ENCODE peak calls at places on chromosomes 11 and 22, in eight cellular contexts. F is sigmoid colon, G is mammary epithelial cell, N is heart left ventricle, W is neural progenitor cell, I is kidney, E is Panc1, Z is stomach. S is an unnamed sample. For H3K4me1, the result is how much of the 10 kb centered on the place peaks cover.

GRCh38 chr11:123103326-123103980 is 41.5 kb upstream of the HSPA8 start:
- DNase-seq in F (peak), G (peak), N (peak), W (peak), I (no peak), E (peak), Z (no peak), S (peak)

GRCh38 chr11:93221539-93221938 is 23.7 kb upstream of the SLC36A4 start:
- DNase-seq in F (no peak), G (no peak), N (no peak), W (no peak), I (no peak), E (no peak), Z (no peak), S (no peak)

GRCh38 chr11:71452354-71453020 is 516 bp upstream of the NADSYN1 start:
- DNase-seq in F (peak), G (no peak), N (peak), W (peak), I (peak), E (no peak), Z (peak), S (peak)

GRCh38 chr22:47878460-47878859 is 1116.0 kb downstream of the TBC1D22A start:
- DNase-seq in F (no peak), G (no peak), N (no peak), W (no peak), I (no peak), E (no peak), Z (no peak), S (no peak)

GRCh38 chr22:48968201-48968959 is 859.3 kb downstream of the BRD1 start:
- DNase-seq in F (no peak), G (no peak), N (no peak), W (peak), I (no peak), E (no peak), Z (peak), S (no peak)

GRCh38 chr11:95138448-95138847 is 48.8 kb downstream of the ENDOD1 start:
- DNase-seq in F (no peak), G (no peak), N (no peak), W (no peak), I (no peak), E (no peak), Z (no peak), S (no peak)

GRCh38 chr11:113782134-113782533 is 2.5 kb downstream of the CLDN25 start:
- DNase-seq in F (no peak), G (no peak), N (no peak), W (no peak), I (no peak), E (no peak), Z (no peak), S (no peak)

GRCh38 chr22:30324008-30324730 is 2.6 kb downstream of the TBC1D10A start:
- DNase-seq in F (no peak), G (no peak), N (no peak), W (no peak), I (no peak), E (no peak), Z (no peak), S (no peak)

GRCh38 chr11:130904380-130904779 is 11.9 kb downstream of the SNX19 start:
- DNase-seq in F (no peak), G (no peak), N (no peak), W (peak), I (no peak), E (no peak), Z (no peak), S (no peak)

DNA sequence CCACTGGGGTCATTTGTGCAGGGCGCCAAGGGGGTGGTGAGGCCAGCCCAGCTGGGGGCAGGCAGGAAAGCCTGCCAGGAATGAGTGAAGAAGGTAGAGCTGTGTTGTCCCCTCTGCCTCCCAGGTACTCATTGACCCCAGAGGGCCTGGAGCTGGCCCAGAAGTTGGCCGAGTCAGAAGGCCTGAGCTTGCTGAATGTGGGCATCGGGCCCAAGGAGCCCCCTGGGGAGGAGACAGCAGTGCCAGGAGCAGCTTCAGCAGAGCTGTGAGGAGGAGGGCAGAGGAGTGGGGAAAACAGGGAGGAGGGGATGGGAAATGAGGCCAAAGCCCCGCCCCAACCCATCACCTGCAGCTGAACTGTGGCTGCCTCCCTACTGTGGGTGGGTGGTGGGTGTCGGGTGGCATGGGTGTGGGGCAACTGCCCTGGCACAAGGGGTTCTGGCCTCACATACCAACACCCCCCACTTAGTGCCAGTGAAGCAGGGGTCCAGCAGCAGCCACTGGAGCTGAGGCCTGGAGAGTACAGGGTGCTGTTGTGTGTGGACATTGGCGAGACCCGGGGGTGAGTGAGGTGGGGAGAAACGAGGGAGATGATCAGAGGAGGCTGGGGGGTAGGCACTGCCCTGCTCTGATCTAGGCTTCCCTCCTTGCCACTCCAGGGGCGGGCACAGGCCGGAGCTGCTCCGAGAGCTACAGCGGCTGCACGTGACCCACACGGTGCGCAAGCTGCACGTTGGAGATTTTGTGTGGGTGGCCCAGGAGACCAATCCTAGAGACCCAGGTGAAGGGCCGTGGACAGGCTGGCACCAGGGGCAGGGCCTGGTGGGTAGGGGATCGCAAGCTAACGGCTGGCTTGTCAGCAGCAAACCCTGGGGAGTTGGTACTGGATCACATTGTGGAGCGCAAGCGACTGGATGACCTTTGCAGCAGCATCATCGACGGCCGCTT is 3.0 kb downstream of the MUS81 start:
- DNase-seq in F (peak), G (no peak), N (peak), W (peak), I (peak), E (no peak), Z (no peak), S (peak)
- H3K27ac ChIP-seq in F (peak), G (no peak), N (peak), W (no peak), I (no peak), E (no peak), Z (peak), S (no peak)

DNA sequence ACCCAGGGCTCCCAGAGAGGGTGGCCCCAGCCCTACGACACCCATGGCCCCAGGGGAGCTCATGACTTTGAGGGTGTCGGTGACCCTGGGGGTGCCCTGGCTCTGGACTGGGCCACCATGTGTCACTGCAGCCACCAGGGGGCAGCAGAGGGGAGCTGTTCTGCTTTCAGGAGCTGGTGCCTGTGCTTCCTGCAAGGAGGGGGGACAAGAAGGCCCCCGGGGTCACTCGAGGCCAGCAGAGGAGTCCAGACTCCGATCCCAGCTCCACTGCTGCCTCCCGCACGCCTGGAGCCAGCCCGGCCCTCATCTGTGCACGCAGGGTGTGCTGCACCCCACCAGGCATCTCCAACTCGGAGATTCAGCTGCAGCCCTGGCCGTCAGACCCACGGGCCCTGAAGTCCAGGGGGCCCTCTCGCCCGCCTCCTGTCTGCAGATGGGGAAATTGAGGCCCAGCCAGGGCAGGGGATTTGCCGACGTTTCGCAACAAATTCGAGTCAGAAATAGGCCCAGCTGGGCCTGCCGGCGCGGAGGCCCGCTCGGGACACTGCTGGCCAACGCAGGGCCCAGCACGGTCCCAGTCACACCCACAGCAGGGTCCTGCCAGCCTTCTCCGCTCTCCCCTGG is 29.5 kb upstream of the WNT7B start:
- DNase-seq in F (peak), G (peak), N (peak), W (peak), I (peak), E (no peak), Z (peak), S (peak)
- H3K4me3 ChIP-seq in F (no peak), G (peak), N (no peak), W (no peak), I (no peak), E (no peak), Z (peak), S (no peak)

DNA sequence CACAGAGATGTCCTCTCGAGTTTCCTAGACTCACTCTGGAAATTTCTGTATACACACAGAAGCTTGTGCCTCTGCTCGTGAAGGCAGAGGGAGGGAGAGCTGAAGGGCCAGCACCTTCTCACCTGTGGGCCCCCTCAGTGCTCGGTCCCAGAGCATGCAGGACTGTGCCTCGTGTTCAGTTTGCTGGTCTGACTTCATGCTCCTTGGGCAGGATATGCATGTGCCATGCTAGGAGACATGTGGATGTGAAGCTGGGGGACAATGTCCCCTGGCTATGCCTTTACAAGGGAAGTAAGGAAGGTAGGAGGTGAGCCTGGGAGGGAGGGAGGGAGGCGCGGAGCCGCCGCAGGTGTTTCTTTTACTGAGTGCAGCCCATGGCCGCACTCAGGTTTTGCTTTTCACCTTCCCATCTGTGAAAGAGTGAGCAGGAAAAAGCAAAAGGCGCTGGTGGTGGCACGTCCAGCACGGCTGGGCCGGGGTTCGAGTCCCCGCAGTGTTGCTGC is 22.6 kb downstream of the NEAT1 start:
- DNase-seq in F (no peak), G (peak), N (no peak), W (no peak), I (peak), E (no peak), Z (no peak), S (no peak)
- H3K4me1 ChIP-seq in F (under half), G (under half), N (under half), W (under half), I (under half), E (half or more), Z (under half), S (under half)

DNA sequence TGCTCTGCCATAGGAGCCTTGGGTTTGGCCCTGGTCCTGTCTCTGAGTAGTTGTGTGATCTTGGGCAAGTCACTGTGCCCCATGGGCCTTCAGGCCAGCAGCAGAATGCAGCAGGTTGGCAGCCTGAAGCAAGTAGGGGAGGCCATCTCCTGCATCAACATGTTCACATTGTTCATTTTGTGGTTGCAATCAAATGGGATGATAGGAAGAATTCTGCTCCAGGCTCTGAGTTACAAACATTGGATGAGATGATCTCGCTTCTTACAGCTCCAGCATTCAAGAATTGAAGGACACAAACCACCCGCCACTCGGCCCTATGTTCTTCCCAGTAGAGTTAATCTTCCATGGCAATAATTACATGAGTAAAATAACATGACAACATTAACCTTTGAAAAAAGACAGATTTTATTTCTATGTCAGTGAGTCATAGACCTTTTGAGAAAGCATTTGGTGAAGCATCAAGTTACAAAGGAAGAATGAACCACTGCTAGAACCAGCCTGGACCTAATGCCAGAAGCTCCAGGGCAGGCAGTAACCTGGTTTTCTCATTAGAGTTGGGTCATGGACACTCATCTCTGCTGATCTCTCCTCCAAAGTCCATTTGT is 308.3 kb upstream of the NCAM1 start:
- DNase-seq in F (no peak), G (peak), N (no peak), W (no peak), I (no peak), E (no peak), Z (no peak), S (no peak)
- H3K27ac ChIP-seq in F (no peak), G (no peak), N (no peak), W (no peak), I (no peak), E (no peak), Z (no peak), S (no peak)

GRCh38 chr11:30018443-30018842 is 1.6 kb upstream of the KCNA4 start:
- DNase-seq in F (no peak), G (no peak), N (no peak), W (no peak), I (peak), E (no peak), Z (no peak), S (no peak)

GRCh38 chr11:30015725-30016449 is 943 bp downstream of the KCNA4 start:
- DNase-seq in F (no peak), G (no peak), N (no peak), W (peak), I (peak), E (no peak), Z (no peak), S (no peak)

GRCh38 chr11:30017467-30017895 is 651 bp upstream of the KCNA4 start:
- DNase-seq in F (no peak), G (no peak), N (no peak), W (peak), I (peak), E (no peak), Z (no peak), S (no peak)

GRCh38 chr11:30019481-30019880 is 2.7 kb upstream of the KCNA4 start:
- DNase-seq in F (no peak), G (no peak), N (no peak), W (no peak), I (no peak), E (no peak), Z (no peak), S (no peak)

GRCh38 chr11:30016588-30017363 is at the start of gene KCNA4:
- DNase-seq in F (no peak), G (no peak), N (peak), W (peak), I (peak), E (no peak), Z (no peak), S (peak)
- H3K4me3 ChIP-seq in F (peak), G (no peak), N (peak), W (peak), I (peak), E (no peak), Z (peak), S (peak)

GRCh38 chr11:34351687-34352469 is 5.9 kb downstream of the ABTB2 start:
- DNase-seq in F (no peak), G (no peak), N (no peak), W (no peak), I (no peak), E (no peak), Z (no peak), S (no peak)
- H3K4me1 ChIP-seq in F (under half), G (under half), N (half or more), W (under half), I (under half), E (half or more), Z (under half), S (under half)

GRCh38 chr11:63569570-63569969 is 6.4 kb upstream of the PLAAT2 start:
- DNase-seq in F (no peak), G (no peak), N (no peak), W (no peak), I (no peak), E (no peak), Z (no peak), S (no peak)

GRCh38 chr11:63572026-63572688 is 9.0 kb upstream of the PLAAT2 start:
- DNase-seq in F (no peak), G (no peak), N (no peak), W (no peak), I (no peak), E (no peak), Z (no peak), S (no peak)

GRCh38 chr11:63573881-63574855 is 11.0 kb upstream of the PLAAT2 start:
- DNase-seq in F (peak), G (peak), N (peak), W (no peak), I (no peak), E (no peak), Z (peak), S (peak)

DNA sequence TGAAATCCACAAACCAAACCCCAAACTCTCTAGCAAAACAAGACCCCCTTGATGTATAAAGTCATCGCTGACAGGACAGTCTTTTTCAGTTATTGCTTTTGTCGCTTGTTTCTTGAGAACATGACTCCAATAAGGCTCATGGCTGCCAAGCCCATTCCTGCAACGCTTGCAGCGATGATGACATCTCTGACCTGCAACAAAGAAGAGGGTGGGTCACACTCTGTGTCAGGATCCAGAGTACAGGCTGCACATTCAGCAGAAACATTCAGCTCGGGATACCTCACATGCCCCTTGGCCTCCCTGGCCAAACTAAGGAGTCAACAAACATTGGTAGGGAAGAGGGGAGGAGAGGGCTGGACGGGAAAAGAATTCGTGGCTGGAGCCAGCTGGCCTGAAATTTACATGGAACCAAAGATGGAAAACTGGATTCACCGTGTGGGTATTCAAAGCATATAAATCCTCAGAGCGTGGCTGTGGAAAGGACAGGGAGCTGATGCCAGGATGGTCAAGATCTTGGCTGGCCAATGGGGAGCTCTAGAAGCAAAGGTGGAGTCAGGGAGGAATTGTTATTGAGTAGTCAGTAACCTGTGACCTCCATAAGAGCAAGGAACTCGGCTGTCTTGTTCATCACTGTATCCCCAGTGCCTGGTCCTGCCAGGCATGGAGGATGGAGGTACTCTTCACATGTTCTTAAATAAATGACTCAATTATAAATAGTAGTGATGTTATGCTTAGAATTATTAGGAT is 11.8 kb upstream of the PLAAT2 start:
- DNase-seq in F (peak), G (no peak), N (peak), W (no peak), I (no peak), E (no peak), Z (no peak), S (peak)
- H3K27ac ChIP-seq in F (peak), G (no peak), N (peak), W (no peak), I (peak), E (peak), Z (peak), S (peak)

GRCh38 chr22:36123673-36124630 is 36.6 kb downstream of the APOL3 start:
- DNase-seq in F (peak), G (peak), N (peak), W (peak), I (peak), E (peak), Z (peak), S (peak)
- H3K4me3 ChIP-seq in F (peak), G (no peak), N (no peak), W (no peak), I (peak), E (peak), Z (no peak), S (no peak)

DNA sequence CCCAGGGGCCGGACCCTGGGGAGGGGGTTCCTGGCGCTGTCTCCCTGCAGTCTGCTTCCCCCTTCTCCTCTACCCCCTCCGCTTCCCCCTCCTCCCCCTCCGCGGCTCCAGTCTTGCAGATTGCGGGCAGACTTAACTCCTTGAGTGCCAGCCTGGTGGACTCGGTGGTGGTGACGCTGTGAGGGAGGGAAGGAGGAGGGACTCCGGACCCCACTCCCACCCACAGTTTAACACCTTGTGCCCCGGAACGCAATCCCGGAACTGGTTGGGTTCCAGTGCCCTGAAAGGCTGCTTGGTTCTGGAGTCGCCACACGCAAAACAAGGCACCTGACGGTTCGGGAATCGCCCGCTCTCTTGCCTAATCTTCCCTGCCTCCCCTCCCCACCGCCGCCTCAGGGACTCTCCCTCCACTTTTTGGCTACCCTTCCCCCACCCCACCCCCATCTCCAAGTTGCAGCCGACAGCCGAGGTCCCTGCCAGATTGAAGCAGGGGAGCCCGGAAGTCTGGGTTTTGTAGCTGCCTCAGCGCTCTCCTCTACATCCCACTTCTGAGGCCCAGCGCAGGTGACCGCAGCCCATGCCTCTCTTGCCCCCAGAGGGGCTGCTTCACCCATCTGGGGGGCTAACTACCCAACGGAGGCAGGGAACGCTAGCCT is 3.9 kb upstream of the BCL9L start:
- DNase-seq in F (peak), G (peak), N (peak), W (peak), I (peak), E (no peak), Z (peak), S (peak)
- H3K4me1 ChIP-seq in F (under half), G (under half), N (under half), W (under half), I (under half), E (under half), Z (under half), S (under half)